ENCODE peak calls at places on chromosomes 3 and 15, in five cellular contexts. N, G, J, L and K are unnamed samples.

GRCh38 chr3:116579843-116580242 is 129.7 kb upstream of the TUSC7 start:
- DNase-seq in N (peak; percentile 38), L (peak; percentile 36), J (peak; percentile 10), G (no peak), K (no peak)

GRCh38 chr3:17800232-17800631 is 57.8 kb upstream of the TBC1D5 start:
- DNase-seq in L (peak; percentile 67), N (no peak), G (no peak), J (peak; percentile 29), K (no peak)

GRCh38 chr3:50652709-50653108 is 22.0 kb upstream of the DOCK3 start:
- DNase-seq in N (no peak), L (no peak), G (peak; percentile 61), J (no peak), K (peak; percentile 52)

GRCh38 chr3:165784337-165784736 is 52.9 kb downstream of the BCHE start:
- DNase-seq in G (no peak), N (no peak), J (no peak), L (no peak), K (no peak)

GRCh38 chr15:29888651-29889050 is 66.4 kb upstream of the TJP1 start:
- DNase-seq in G (peak; percentile 69), N (no peak), J (peak; percentile 86), L (peak; percentile 48), K (no peak)

GRCh38 chr3:60202052-60202753 is 1049.0 kb downstream of the FHIT start:
- DNase-seq in N (no peak), L (no peak), J (no peak), G (no peak), K (no peak)

GRCh38 chr15:36191459-36191858 is 388.0 kb upstream of the CDIN1 start:
- DNase-seq in J (no peak), L (no peak), G (no peak), N (no peak), K (no peak)

GRCh38 chr3:159796744-159797143 is 191.9 kb upstream of the IL12A start:
- DNase-seq in L (peak; percentile 96), G (no peak), N (no peak), J (peak; percentile 97), K (no peak)

GRCh38 chr3:61877359-61877770 is 316.0 kb downstream of the PTPRG start:
- DNase-seq in G (no peak), J (peak; percentile 29), N (no peak), L (peak; percentile 41), K (no peak)

GRCh38 chr3:139447486-139447885 is 28.8 kb downstream of the RBP2 start:
- DNase-seq in L (no peak), G (no peak), N (no peak), J (no peak), K (no peak)
- H3K27ac ChIP-seq in L (no peak overlapping the region), G (no peak overlapping the region), N (no peak overlapping the region), J (no peak overlapping the region), K (no peak overlapping the region)

DNA sequence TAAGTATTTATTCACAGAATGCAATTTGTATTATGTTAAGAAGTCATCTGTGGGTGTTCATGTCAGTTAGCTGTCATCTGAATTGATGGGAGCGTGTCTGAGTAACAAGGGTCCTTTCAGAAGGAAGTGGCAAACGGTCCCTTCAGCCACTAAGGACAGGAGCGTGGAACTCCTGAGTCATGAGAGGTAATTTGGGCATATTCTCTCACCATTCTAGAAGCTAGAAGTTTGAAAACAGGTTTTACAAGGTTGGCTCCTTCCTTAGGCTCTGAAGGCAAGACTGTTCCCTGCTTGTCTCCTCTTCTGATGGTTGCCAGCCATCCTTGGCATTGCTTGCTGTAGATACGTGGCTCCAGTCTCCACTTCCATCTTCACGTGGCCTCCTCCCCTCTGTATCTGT is 19.7 kb downstream of the ABHD2 start:
- DNase-seq in N (no peak), J (no peak), G (no peak), L (no peak), K (no peak)
- H3K27ac ChIP-seq in N (no peak overlapping the region), J (no peak overlapping the region), G (peak overlapping the region; percentile 47), L (no peak overlapping the region), K (no peak overlapping the region)

DNA sequence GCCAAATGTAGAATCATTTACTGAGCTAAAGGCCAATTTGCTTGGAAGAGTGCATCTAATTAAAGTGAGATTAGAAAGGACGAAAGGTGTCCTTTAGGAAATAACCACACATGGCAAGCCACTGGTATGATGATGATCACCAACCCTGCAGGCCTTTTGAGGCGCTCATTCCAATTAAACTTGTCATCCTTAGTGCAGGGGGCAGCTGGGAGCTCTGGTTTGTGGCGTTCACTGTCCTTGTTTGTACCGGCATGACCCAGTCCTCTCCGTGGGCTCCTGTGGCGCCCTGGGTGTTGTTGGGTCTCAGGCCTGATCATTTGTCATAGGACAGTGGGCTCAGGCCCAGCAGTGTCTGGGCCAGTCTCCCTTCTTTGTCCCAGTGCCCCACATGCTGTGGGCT is 11.0 kb downstream of the LIMD1 start:
- DNase-seq in J (peak; percentile 22), G (no peak), N (no peak), L (no peak), K (no peak)
- H3K27ac ChIP-seq in J (no peak overlapping the region), G (peak overlapping the region; percentile 6), N (no peak overlapping the region), L (no peak overlapping the region), K (peak overlapping the region; percentile 92)

GRCh38 chr15:91346259-91346658 is 246.2 kb downstream of the SV2B start:
- DNase-seq in N (no peak), L (no peak), J (no peak), G (no peak), K (no peak)

GRCh38 chr15:91345761-91346160 is 245.7 kb downstream of the SV2B start:
- DNase-seq in L (no peak), J (no peak), N (no peak), G (no peak), K (no peak)

DNA sequence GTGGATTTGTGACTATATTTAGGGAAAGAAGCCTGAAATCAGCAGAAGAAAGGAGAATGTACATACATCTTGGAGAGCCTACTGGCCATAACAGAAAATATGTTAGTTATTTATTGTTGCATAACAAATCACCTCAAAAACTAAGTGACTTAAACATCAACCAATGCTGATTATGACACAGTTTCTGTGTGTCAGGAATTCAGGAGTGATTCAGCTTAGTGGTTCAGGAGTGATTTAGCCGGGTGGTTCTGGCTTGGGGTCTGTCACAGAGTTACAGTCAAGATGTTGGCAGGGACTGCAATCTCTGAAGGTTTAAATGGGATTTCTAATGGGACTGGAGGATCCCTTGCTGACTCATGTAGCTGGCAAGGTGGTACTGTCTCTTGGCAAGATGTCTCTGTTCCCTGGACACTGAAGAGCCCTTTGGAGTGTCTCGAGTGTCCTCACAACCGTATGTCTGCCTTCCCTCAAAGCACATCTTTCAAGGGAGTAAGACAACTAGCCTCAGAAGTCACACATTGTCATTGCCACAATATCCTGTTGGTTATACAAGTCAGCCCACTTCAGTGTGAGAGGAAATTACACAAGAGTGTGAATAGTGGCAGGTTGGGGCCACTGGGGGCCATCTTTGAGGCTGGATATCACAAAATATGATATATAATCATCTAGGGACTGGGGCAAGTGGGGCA is 248.9 kb downstream of the SV2B start:
- DNase-seq in L (peak; percentile 48), G (no peak), J (peak; percentile 51), N (no peak), K (no peak)
- H3K27ac ChIP-seq in L (no peak overlapping the region), G (no peak overlapping the region), J (no peak overlapping the region), N (no peak overlapping the region), K (no peak overlapping the region)

GRCh38 chr15:88906551-88906950 is 6.6 kb downstream of the MFGE8 start:
- DNase-seq in L (no peak), J (no peak), N (no peak), G (no peak), K (no peak)
- H3K27ac ChIP-seq in L (no peak overlapping the region), J (no peak overlapping the region), N (no peak overlapping the region), G (no peak overlapping the region), K (no peak overlapping the region)

DNA sequence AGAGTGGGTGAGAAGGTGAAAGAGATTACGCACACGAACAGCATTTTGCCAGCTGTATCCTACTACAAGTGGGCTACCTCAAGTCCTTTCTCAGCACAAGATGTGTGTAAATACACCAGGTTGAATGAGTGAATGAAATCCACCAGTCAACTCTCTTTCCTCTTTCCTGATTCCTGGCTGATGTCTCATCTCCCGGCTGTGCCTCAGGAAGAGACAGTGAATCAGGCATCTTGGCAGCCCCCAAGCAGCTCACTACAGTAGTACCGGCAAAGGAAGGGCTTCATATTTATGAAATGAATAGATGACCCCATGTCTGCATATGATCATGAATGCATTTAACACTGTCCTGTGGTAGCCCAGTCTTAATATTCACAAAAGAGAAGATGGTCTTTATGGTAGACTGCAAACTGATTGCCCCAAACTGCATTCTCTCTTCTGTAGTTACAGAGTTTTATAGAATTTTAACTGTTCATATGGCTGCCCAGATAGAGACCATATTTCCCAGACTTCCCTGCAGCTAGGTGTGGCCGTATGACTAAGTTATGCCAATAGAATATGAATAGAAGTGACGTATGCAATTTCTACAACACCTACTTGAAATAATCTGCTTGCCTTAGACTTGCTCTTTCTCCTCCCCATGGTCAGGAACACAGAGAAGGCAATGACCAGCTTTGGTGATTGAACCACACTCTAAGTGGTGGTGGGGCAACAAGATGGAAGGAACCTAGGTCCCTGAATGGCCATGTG is 22.7 kb downstream of the MGLL start:
- DNase-seq in G (no peak), L (peak; percentile 97), N (no peak), J (peak; percentile 96), K (no peak)
- H3K27ac ChIP-seq in G (no peak overlapping the region), L (peak overlapping the region; percentile 92), N (no peak overlapping the region), J (peak overlapping the region; percentile 88), K (no peak overlapping the region)

GRCh38 chr15:67077641-67078215 is 12.3 kb downstream of the SMAD3 start:
- DNase-seq in L (no peak), J (no peak), N (no peak), G (no peak), K (no peak)
- H3K27ac ChIP-seq in L (no peak overlapping the region), J (peak overlapping the region; percentile 26), N (no peak overlapping the region), G (no peak overlapping the region), K (no peak overlapping the region)

GRCh38 chr15:98874773-98875172 is 132.8 kb downstream of the PGPEP1L start:
- DNase-seq in J (no peak), G (peak; percentile 54), L (no peak), N (no peak), K (no peak)

GRCh38 chr15:98875309-98875708 is 132.3 kb downstream of the PGPEP1L start:
- DNase-seq in L (peak; percentile 56), G (no peak), J (no peak), N (no peak), K (no peak)

GRCh38 chr15:98872777-98873176 is 134.8 kb downstream of the PGPEP1L start:
- DNase-seq in G (no peak), N (no peak), L (peak; percentile 53), J (no peak), K (peak; percentile 31)

GRCh38 chr15:98874359-98874758 is 133.2 kb downstream of the PGPEP1L start:
- DNase-seq in J (no peak), G (no peak), N (no peak), L (no peak), K (no peak)

DNA sequence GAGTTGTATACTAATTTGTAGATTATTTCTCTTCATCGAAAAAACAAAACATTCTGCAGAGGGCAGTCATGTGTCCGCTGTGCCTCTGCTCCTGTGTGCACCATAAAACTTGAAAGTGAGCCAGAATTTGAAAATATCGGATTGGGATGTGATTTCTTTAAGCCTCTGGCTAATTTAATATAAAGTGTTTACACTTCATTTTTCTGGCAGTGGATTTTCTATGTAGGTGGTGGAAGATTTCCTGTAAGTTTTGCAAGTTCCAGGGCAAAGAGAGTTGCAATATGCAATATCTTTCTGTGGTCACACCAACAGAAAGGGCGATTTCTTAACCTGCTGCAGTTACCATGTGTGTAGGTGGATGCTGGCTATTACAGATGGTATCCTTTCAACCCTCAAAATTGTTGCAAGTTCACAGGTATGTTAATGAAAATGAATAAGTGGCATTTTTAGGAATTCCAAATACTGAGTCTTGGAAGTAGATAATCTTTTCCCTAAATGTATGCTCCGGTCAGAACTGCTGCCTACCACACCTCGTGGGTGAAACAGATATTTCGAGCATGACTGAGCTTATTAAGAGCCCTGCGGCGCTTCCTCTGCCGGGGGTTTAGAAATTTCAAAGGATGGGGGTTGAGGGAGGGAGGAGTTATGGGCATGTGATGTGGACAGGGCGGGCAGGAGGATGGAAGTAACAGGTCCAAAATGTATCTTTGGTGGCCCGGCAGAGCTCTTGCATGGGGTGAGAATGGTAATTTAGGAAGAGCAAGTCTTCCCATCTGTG is 134.0 kb downstream of the PGPEP1L start:
- DNase-seq in N (no peak), J (peak; percentile 95), L (peak; percentile 96), G (no peak), K (no peak)
- H3K27ac ChIP-seq in N (peak overlapping the region; percentile 19), J (peak overlapping the region; percentile 48), L (peak overlapping the region; percentile 92), G (peak overlapping the region; percentile 66), K (peak overlapping the region; percentile 34)